ENCODE peak calls at places on chromosomes 5 and 9, in nine cellular contexts. M is cardiac muscle cell; W is astrocyte of the spinal cord; O is vagina; T is A549; S is CD8-positive, alpha-beta T cell; L is heart right ventricle; E is HCT116; H is lower lobe of right lung. U is an unnamed sample.
A peak's percentile ranks its signal among the peaks of the same experiment; 100 is the strongest.

GRCh38 chr5:141374627-141375026 is 936 bp downstream of the PCDHGA6 start:
- DNase-seq in M (no peak), W (no peak), O (no peak), T (no peak), S (no peak), L (no peak), E (no peak), H (no peak), U (no peak)

GRCh38 chr5:35860686-35861085 is 4.0 kb downstream of the IL7R start:
- DNase-seq in M (no peak), W (no peak), O (no peak), T (no peak), S (no peak), L (no peak), E (no peak), H (no peak), U (no peak)

GRCh38 chr9:108994695-108995094 is 18.6 kb downstream of the CTNNAL1 start:
- DNase-seq in M (peak; percentile 14), W (peak; percentile 33), O (no peak), T (no peak), S (no peak), L (peak; percentile 82), E (no peak), H (peak; percentile 50), U (peak; percentile 25)

GRCh38 chr5:60541980-60542379 is 158.0 kb downstream of the DEPDC1B start:
- DNase-seq in M (no peak), W (peak; percentile 73), O (no peak), T (no peak), S (no peak), L (no peak), E (no peak), H (no peak), U (no peak)

GRCh38 chr5:78221964-78222451 is 72.5 kb downstream of the AP3B1 start:
- DNase-seq in M (no peak), W (no peak), O (no peak), T (no peak), S (no peak), L (no peak), E (no peak), H (no peak), U (peak; percentile 13)

GRCh38 chr5:147685991-147686390 is 96.5 kb downstream of the JAKMIP2 start:
- DNase-seq in M (no peak), W (peak; percentile 24), O (no peak), T (no peak), S (no peak), L (no peak), E (no peak), H (no peak), U (peak; percentile 67)

GRCh38 chr5:36066540-36067210 is at the start of gene UGT3A2:
- DNase-seq in M (peak; percentile 80), W (no peak), O (no peak), T (no peak), S (no peak), L (no peak), E (no peak), H (no peak), U (no peak)

GRCh38 chr5:132057498-132058255 is 2.8 kb upstream of the IL3 start:
- DNase-seq in M (no peak), W (no peak), O (peak; percentile 75), T (no peak), S (no peak), L (no peak), E (no peak), H (peak; percentile 24), U (no peak)

GRCh38 chr5:173859315-173860038 is 28.7 kb upstream of the CPEB4 start:
- DNase-seq in M (no peak), W (no peak), O (no peak), T (no peak), S (no peak), L (no peak), E (no peak), H (no peak), U (peak; percentile 18)

GRCh38 chr9:98742325-98743280 is 33.9 kb upstream of the GABBR2 start:
- DNase-seq in M (no peak), W (peak; percentile 43), O (no peak), T (peak; percentile 13), S (no peak), L (no peak), E (no peak), H (no peak), U (peak; percentile 60)

GRCh38 chr9:109010676-109011655 is 2.3 kb downstream of the CTNNAL1 start:
- DNase-seq in M (no peak), W (peak; percentile 86), O (no peak), T (peak; percentile 50), S (peak; percentile 29), L (peak; percentile 15), E (peak; percentile 57), H (no peak), U (peak; percentile 84)

GRCh38 chr5:154729613-154730012 is 25.6 kb upstream of the LARP1 start:
- DNase-seq in M (no peak), W (no peak), O (no peak), T (no peak), S (no peak), L (no peak), E (no peak), H (no peak), U (no peak)

GRCh38 chr5:1103093-1103492 is 8.8 kb downstream of the SLC12A7 start:
- DNase-seq in M (no peak), W (no peak), O (no peak), T (no peak), S (no peak), L (no peak), E (no peak), H (no peak), U (no peak)

GRCh38 chr9:106697390-106697789 is 165.6 kb upstream of the ZNF462 start:
- DNase-seq in M (no peak), W (no peak), O (no peak), T (no peak), S (no peak), L (no peak), E (no peak), H (no peak), U (peak; percentile 15)

GRCh38 chr5:52961238-52961637 is 27.9 kb upstream of the ITGA2 start:
- DNase-seq in M (no peak), W (no peak), O (no peak), T (no peak), S (no peak), L (no peak), E (no peak), H (no peak), U (peak; percentile 91)

GRCh38 chr9:77018058-77019009 is 1.1 kb upstream of the FOXB2 start:
- DNase-seq in M (peak; percentile 53), W (no peak), O (no peak), T (no peak), S (no peak), L (no peak), E (no peak), H (no peak), U (no peak)

GRCh38 chr5:9166202-9167147 is 379.4 kb downstream of the SEMA5A start:
- DNase-seq in M (no peak), W (no peak), O (no peak), T (no peak), S (no peak), L (no peak), E (no peak), H (no peak), U (no peak)

GRCh38 chr9:114968710-114969109 is 38.3 kb upstream of the TNFSF8 start:
- DNase-seq in M (no peak), W (peak; percentile 13), O (peak; percentile 18), T (no peak), S (no peak), L (no peak), E (no peak), H (no peak), U (peak; percentile 49)

GRCh38 chr5:58330781-58331180 is 129.1 kb downstream of the PLK2 start:
- DNase-seq in M (no peak), W (no peak), O (no peak), T (no peak), S (no peak), L (no peak), E (no peak), H (no peak), U (peak; percentile 88)
- TF ChIP-seq CTCF in M (no peak), W (no peak), O (no peak), T (no peak), S (no peak), L (no peak), E (no peak), H (no peak), U (no peak)

GRCh38 chr9:90814355-90814754 is 12.7 kb downstream of the SYK start:
- DNase-seq in M (no peak), W (no peak), O (no peak), T (no peak), S (no peak), L (no peak), E (no peak), H (no peak), U (peak; percentile 57)
- H3K4me3 ChIP-seq in M (no peak overlapping the region), W (no peak overlapping the region), O (no peak overlapping the region), T (no peak overlapping the region), S (no peak overlapping the region), L (no peak overlapping the region), E (no peak overlapping the region), H (no peak overlapping the region), U (no peak overlapping the region)

DNA sequence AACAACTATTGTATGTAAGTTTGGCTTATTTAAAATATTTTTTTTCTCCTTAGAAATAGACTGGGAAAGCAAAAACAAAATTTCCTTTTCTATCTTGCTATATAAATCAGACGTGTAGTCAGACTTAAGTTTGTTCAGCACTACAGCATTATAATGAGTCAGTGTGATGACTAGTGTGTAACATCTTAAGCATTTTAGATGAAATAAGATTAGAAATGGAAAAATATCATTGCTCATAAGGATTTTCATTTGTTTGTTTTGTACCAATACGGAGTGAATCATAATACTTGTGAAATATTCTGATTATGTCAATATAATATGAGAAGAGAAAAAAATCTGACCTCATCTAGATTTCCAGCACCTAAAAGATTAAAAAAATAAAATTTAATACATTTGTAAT is 64.7 kb upstream of the RICTOR start:
- DNase-seq in M (no peak), W (peak; percentile 67), O (no peak), T (peak; percentile 51), S (no peak), L (no peak), E (no peak), H (no peak), U (peak; percentile 91)
- TF ChIP-seq CTCF in M (no peak), W (no peak), O (no peak), T (no peak), S (no peak), L (no peak), E (no peak), H (no peak), U (no peak)

GRCh38 chr5:158559066-158559465 is 540.6 kb downstream of the EBF1 start:
- DNase-seq in M (no peak), W (no peak), O (no peak), T (no peak), S (no peak), L (no peak), E (no peak), H (no peak), U (no peak)

GRCh38 chr5:158552241-158552640 is 547.5 kb downstream of the EBF1 start:
- DNase-seq in M (no peak), W (no peak), O (no peak), T (no peak), S (no peak), L (no peak), E (no peak), H (no peak), U (no peak)

GRCh38 chr5:158553946-158554336 is 545.8 kb downstream of the EBF1 start:
- DNase-seq in M (no peak), W (no peak), O (no peak), T (no peak), S (no peak), L (no peak), E (no peak), H (no peak), U (no peak)

GRCh38 chr5:158549306-158549705 is 550.4 kb downstream of the EBF1 start:
- DNase-seq in M (no peak), W (no peak), O (no peak), T (no peak), S (no peak), L (no peak), E (no peak), H (no peak), U (no peak)

GRCh38 chr5:158553195-158553945 is 546.3 kb downstream of the EBF1 start:
- DNase-seq in M (no peak), W (peak; percentile 10), O (no peak), T (no peak), S (no peak), L (peak; percentile 33), E (no peak), H (no peak), U (no peak)
- H3K4me3 ChIP-seq in M (no peak overlapping the region), W (no peak overlapping the region), O (no peak overlapping the region), T (no peak overlapping the region), S (no peak overlapping the region), L (no peak overlapping the region), E (no peak overlapping the region), H (no peak overlapping the region), U (no peak overlapping the region)

U was measured in epithelial cell of esophagus.